ENCODE peak calls at places on chromosomes 7 and 10, in five cellular contexts. B is fibroblast of pulmonary artery; F is cardiac septum; Y is naive thymus-derived CD4-positive, alpha-beta T cell; S is right cardiac atrium. P is an unnamed sample.
A peak's percentile ranks its signal among the peaks of the same experiment; 100 is the strongest.

GRCh38 chr7:16708496-16708895 is 45.1 kb upstream of the TSPAN13 start:
- DNase-seq in B (peak; percentile 48), F (no peak), Y (no peak), S (no peak), P (no peak)

GRCh38 chr10:124997791-124998623 is 56.1 kb downstream of the ZRANB1 start:
- DNase-seq in B (no peak), F (peak; percentile 71), Y (no peak), S (peak; percentile 72), P (no peak)

GRCh38 chr10:110522365-110522988 is 24.8 kb downstream of the DUSP5 start:
- DNase-seq in B (peak; percentile 16), F (no peak), Y (no peak), S (no peak), P (no peak)

GRCh38 chr7:98869374-98870070 is at the start of gene TMEM130:
- DNase-seq in B (no peak), F (no peak), Y (no peak), S (no peak), P (no peak)

GRCh38 chr7:25314094-25314708 is 85.9 kb upstream of the NPVF start:
- DNase-seq in B (peak; percentile 21), F (no peak), Y (no peak), S (no peak), P (no peak)

GRCh38 chr7:129468547-129468946 is 33.8 kb upstream of the SMKR1 start:
- DNase-seq in B (no peak), F (no peak), Y (no peak), S (no peak), P (no peak)

GRCh38 chr7:74175270-74175803 is 1.2 kb downstream of the EIF4H start:
- DNase-seq in B (no peak), F (no peak), Y (no peak), S (no peak), P (no peak)

GRCh38 chr10:77715081-77715480 is 77.5 kb upstream of the KCNMA1 start:
- DNase-seq in B (no peak), F (no peak), Y (no peak), S (no peak), P (no peak)

GRCh38 chr10:30765022-30765610 is 135.6 kb upstream of the LYZL2 start:
- DNase-seq in B (no peak), F (no peak), Y (no peak), S (no peak), P (no peak)

GRCh38 chr10:125081931-125082330 is 78.4 kb downstream of the CTBP2 start:
- DNase-seq in B (no peak), F (no peak), Y (no peak), S (peak; percentile 38), P (peak; percentile 37)

GRCh38 chr10:49615213-49615612 is 1.4 kb downstream of the CHAT start:
- DNase-seq in B (no peak), F (peak; percentile 46), Y (no peak), S (no peak), P (peak; percentile 7)

GRCh38 chr10:5692476-5693358 is 8.1 kb downstream of the TASOR2 start:
- DNase-seq in B (peak; percentile 45), F (peak; percentile 78), Y (peak; percentile 55), S (peak; percentile 81), P (peak; percentile 42)

GRCh38 chr7:116632349-116632748 is 39.6 kb upstream of the MET start:
- DNase-seq in B (no peak), F (no peak), Y (no peak), S (no peak), P (no peak)

GRCh38 chr10:129531195-129531968 is 64.3 kb downstream of the MGMT start:
- DNase-seq in B (peak; percentile 65), F (no peak), Y (no peak), S (no peak), P (no peak)

GRCh38 chr10:49512121-49512809 is 26.7 kb downstream of the ERCC6 start:
- DNase-seq in B (peak; percentile 58), F (no peak), Y (peak; percentile 40), S (no peak), P (no peak)

GRCh38 chr7:18703743-18704142 is 208.2 kb downstream of the HDAC9 start:
- DNase-seq in B (no peak), F (no peak), Y (no peak), S (no peak), P (no peak)

GRCh38 chr7:23476286-23477169 is 6.2 kb upstream of the IGF2BP3 start:
- DNase-seq in B (no peak), F (no peak), Y (no peak), S (no peak), P (no peak)

GRCh38 chr7:47504546-47505316 is 77.2 kb downstream of the TNS3 start:
- DNase-seq in B (no peak), F (no peak), Y (no peak), S (no peak), P (no peak)

GRCh38 chr7:108088729-108089128 is 41.4 kb downstream of the LAMB4 start:
- DNase-seq in B (no peak), F (no peak), Y (no peak), S (no peak), P (no peak)

GRCh38 chr10:132385721-132386418 is 11.1 kb upstream of the PWWP2B start:
- DNase-seq in B (no peak), F (no peak), Y (no peak), S (no peak), P (peak; percentile 51)

GRCh38 chr7:750111-750905 is 23.2 kb upstream of the PRKAR1B start:
- DNase-seq in B (no peak), F (peak; percentile 56), Y (no peak), S (no peak), P (no peak)

GRCh38 chr7:28005075-28005847 is 175.3 kb downstream of the JAZF1 start:
- DNase-seq in B (peak; percentile 30), F (no peak), Y (no peak), S (no peak), P (no peak)

GRCh38 chr10:86374664-86375063 is 8.1 kb upstream of the GRID1 start:
- DNase-seq in B (no peak), F (no peak), Y (no peak), S (no peak), P (no peak)

GRCh38 chr7:5077740-5078139 is 32.1 kb downstream of the RBAK start:
- DNase-seq in B (no peak), F (no peak), Y (no peak), S (no peak), P (no peak)

GRCh38 chr7:116582164-116582732 is 57.4 kb downstream of the CAV1 start:
- DNase-seq in B (peak; percentile 72), F (no peak), Y (no peak), S (no peak), P (no peak)

GRCh38 chr7:2715341-2716231 is 27.6 kb downstream of the AMZ1 start:
- DNase-seq in B (no peak), F (no peak), Y (peak; percentile 46), S (no peak), P (no peak)

GRCh38 chr7:75971309-75971960 is 23.0 kb downstream of the TMEM120A start:
- DNase-seq in B (no peak), F (no peak), Y (no peak), S (no peak), P (no peak)

GRCh38 chr7:105126436-105126975 is 112.5 kb downstream of the KMT2E start:
- DNase-seq in B (no peak), F (no peak), Y (no peak), S (no peak), P (no peak)

GRCh38 chr10:78529262-78529661 is 495.6 kb downstream of the RPS24 start:
- DNase-seq in B (no peak), F (no peak), Y (no peak), S (no peak), P (no peak)

GRCh38 chr7:42574693-42575084 is 337.2 kb downstream of the C7orf25 start:
- DNase-seq in B (peak; percentile 11), F (no peak), Y (no peak), S (no peak), P (no peak)

GRCh38 chr10:43307306-43307705 is 40.4 kb upstream of the RASGEF1A start:
- DNase-seq in B (no peak), F (no peak), Y (no peak), S (no peak), P (no peak)

P was measured in heart left ventricle.